ENCODE peak calls at places on chromosomes 7 and 10, in seven cellular contexts. B is H9, A is neuronal stem cell, S is IMR-90, D is mesenchymal stem cell, Y is H1, P is trophoblast cell. J is an unnamed sample.

GRCh38 chr7:140810830-140811556 is 113.7 kb downstream of the BRAF start:
- DNase-seq in B (peak), A (peak), S (peak), D (peak), Y (no peak), P (peak), J (peak)

GRCh38 chr7:7257899-7258692 is 75.8 kb downstream of the C1GALT1 start:
- DNase-seq in B (no peak), A (no peak), S (peak), D (peak), Y (no peak), P (no peak), J (no peak)

GRCh38 chr7:88758355-88759215 is 915 bp upstream of the ZNF804B start:
- DNase-seq in B (peak), A (peak), S (no peak), D (no peak), Y (peak), P (no peak), J (peak)

GRCh38 chr7:50690541-50691011 is 92.1 kb downstream of the GRB10 start:
- DNase-seq in B (no peak), A (peak), S (no peak), D (peak), Y (no peak), P (no peak), J (no peak)

GRCh38 chr7:36473454-36474282 is 84.0 kb downstream of the ANLN start:
- DNase-seq in B (peak), A (peak), S (no peak), D (no peak), Y (no peak), P (peak), J (peak)

GRCh38 chr10:77881636-77882035 is 44.9 kb downstream of the DLG5 start:
- DNase-seq in B (no peak), A (no peak), S (no peak), D (no peak), Y (no peak), P (no peak), J (no peak)

GRCh38 chr10:59234194-59234593 is 57.8 kb downstream of the PHYHIPL start:
- DNase-seq in B (no peak), A (no peak), S (peak), D (no peak), Y (no peak), P (no peak), J (no peak)

GRCh38 chr7:84941291-84941690 is 245.6 kb downstream of the SEMA3D start:
- DNase-seq in B (no peak), A (no peak), S (no peak), D (no peak), Y (no peak), P (no peak), J (no peak)

GRCh38 chr7:43108255-43109011 is 4.0 kb upstream of the HECW1 start:
- DNase-seq in B (peak), A (peak), S (peak), D (peak), Y (no peak), P (peak), J (peak)

GRCh38 chr10:92350411-92350810 is 59.4 kb downstream of the MARCHF5 start:
- DNase-seq in B (no peak), A (no peak), S (no peak), D (peak), Y (no peak), P (no peak), J (peak)

GRCh38 chr10:30454744-30455498 is 20.9 kb downstream of the MAP3K8 start:
- DNase-seq in B (no peak), A (no peak), S (peak), D (peak), Y (no peak), P (peak), J (no peak)

GRCh38 chr10:35232509-35232908 is 103.8 kb upstream of the CCNY start:
- DNase-seq in B (no peak), A (no peak), S (no peak), D (no peak), Y (no peak), P (no peak), J (no peak)

GRCh38 chr10:124603376-124604213 is 140.6 kb downstream of the FAM53B start:
- DNase-seq in B (no peak), A (no peak), S (no peak), D (no peak), Y (no peak), P (no peak), J (no peak)

GRCh38 chr10:19819419-19820033 is 3.3 kb downstream of the PLXDC2 start:
- DNase-seq in B (no peak), A (peak), S (peak), D (peak), Y (no peak), P (peak), J (no peak)

GRCh38 chr10:33666686-33667480 is 332.4 kb upstream of the NRP1 start:
- DNase-seq in B (no peak), A (no peak), S (no peak), D (no peak), Y (no peak), P (no peak), J (no peak)

GRCh38 chr7:1457059-1457948 is 2.0 kb downstream of the MICALL2 start:
- DNase-seq in B (no peak), A (no peak), S (no peak), D (no peak), Y (no peak), P (no peak), J (no peak)

GRCh38 chr7:84070101-84070500 is 124.5 kb downstream of the SEMA3A start:
- DNase-seq in B (no peak), A (no peak), S (no peak), D (no peak), Y (no peak), P (no peak), J (no peak)

GRCh38 chr7:136168021-136168420 is 190.9 kb upstream of the MTPN start:
- DNase-seq in B (no peak), A (no peak), S (no peak), D (peak), Y (no peak), P (no peak), J (no peak)

GRCh38 chr7:39527296-39527695 is 38.9 kb upstream of the YAE1 start:
- DNase-seq in B (no peak), A (no peak), S (no peak), D (no peak), Y (no peak), P (no peak), J (no peak)
- H2AK5ac ChIP-seq in B (no peak), A (no peak), S (no peak), D (no peak), Y (no peak), P (no peak), J (no peak)

GRCh38 chr10:86232646-86233045 is 133.9 kb downstream of the GRID1 start:
- DNase-seq in B (no peak), A (no peak), S (no peak), D (no peak), Y (no peak), P (no peak), J (peak)
- H4K8ac ChIP-seq in B (no peak), A (no peak), S (no peak), D (no peak), Y (peak), P (no peak), J (no peak)

GRCh38 chr10:127699311-127699710 is 37.7 kb upstream of the FOXI2 start:
- DNase-seq in B (no peak), A (no peak), S (no peak), D (no peak), Y (no peak), P (no peak), J (peak)

GRCh38 chr10:127702201-127702600 is 34.8 kb upstream of the FOXI2 start:
- DNase-seq in B (no peak), A (no peak), S (no peak), D (no peak), Y (no peak), P (no peak), J (no peak)
- H2AK5ac ChIP-seq in B (no peak), A (no peak), S (no peak), D (no peak), Y (no peak), P (no peak), J (no peak)

GRCh38 chr7:81143856-81144255 is 225.0 kb upstream of the SEMA3C start:
- DNase-seq in B (no peak), A (no peak), S (no peak), D (no peak), Y (no peak), P (no peak), J (no peak)
- H4K8ac ChIP-seq in B (no peak), A (no peak), S (no peak), D (no peak), Y (no peak), P (no peak), J (no peak)